ENCODE peak calls at places on chromosomes 3 and 15, in six cellular contexts. W, H, Z, K, F and Q are unnamed samples. For H3K36me3, the result is how much of the 10 kb centered on the place peaks cover.

GRCh38 chr3:43291546-43291945 is 5.2 kb downstream of the SNRK start:
- DNase-seq in Z (no peak), F (no peak), K (no peak), H (no peak), W (no peak), Q (no peak)

GRCh38 chr15:74535388-74536084 is 5.5 kb upstream of the ARID3B start:
- DNase-seq in F (no peak), H (no peak), Z (no peak), K (no peak), W (no peak), Q (no peak)

GRCh38 chr15:62503451-62503850 is 338.4 kb upstream of the C2CD4B start:
- DNase-seq in K (peak), F (no peak), W (no peak), H (no peak), Z (no peak), Q (peak)

GRCh38 chr3:187328691-187329090 is 37.2 kb upstream of the MASP1 start:
- DNase-seq in Z (no peak), K (no peak), W (no peak), F (no peak), H (no peak), Q (no peak)

GRCh38 chr3:127677541-127678314 is 5.0 kb downstream of the ABTB1 start:
- DNase-seq in F (no peak), H (no peak), W (no peak), K (no peak), Z (no peak), Q (no peak)

GRCh38 chr3:43161684-43162512 is 56.0 kb upstream of the POMGNT2 start:
- DNase-seq in K (peak), W (peak), F (peak), H (no peak), Z (no peak), Q (peak)

GRCh38 chr15:85598203-85598602 is 196.5 kb downstream of the KLHL25 start:
- DNase-seq in Z (no peak), H (no peak), K (no peak), W (no peak), F (no peak), Q (no peak)

GRCh38 chr3:52053307-52054304 is 2.8 kb downstream of the DUSP7 start:
- DNase-seq in K (no peak), H (no peak), W (no peak), F (no peak), Z (no peak), Q (no peak)

GRCh38 chr3:45626096-45626887 is 31.7 kb downstream of the LIMD1 start:
- DNase-seq in W (no peak), F (no peak), K (no peak), H (no peak), Z (no peak), Q (no peak)

GRCh38 chr3:85572426-85572825 is 613.6 kb downstream of the CADM2 start:
- DNase-seq in W (no peak), H (no peak), F (no peak), K (peak), Z (no peak), Q (no peak)

GRCh38 chr3:156787926-156788663 is 38.1 kb upstream of the LEKR1 start:
- DNase-seq in K (peak), W (peak), Z (peak), H (no peak), F (no peak), Q (peak)

GRCh38 chr15:100291106-100291505 is 50.7 kb downstream of the ADAMTS17 start:
- DNase-seq in F (no peak), K (no peak), Z (no peak), H (no peak), W (no peak), Q (no peak)

GRCh38 chr15:74380361-74381189 is 13.1 kb upstream of the CYP11A1 start:
- DNase-seq in H (no peak), Z (no peak), K (no peak), F (peak), W (no peak), Q (no peak)

GRCh38 chr15:73153447-73153846 is 101.2 kb downstream of the NEO1 start:
- DNase-seq in F (no peak), K (no peak), Z (no peak), H (no peak), W (no peak), Q (no peak)

GRCh38 chr15:61228025-61228901 is 839 bp downstream of the RORA start:
- DNase-seq in H (peak), K (no peak), F (peak), W (no peak), Z (no peak), Q (peak)

GRCh38 chr3:134638385-134639020 is 12.3 kb downstream of the KY start:
- DNase-seq in W (no peak), K (no peak), H (no peak), Z (no peak), F (no peak), Q (no peak)

GRCh38 chr15:64951777-64952418 is 37.8 kb downstream of the SPG21 start:
- DNase-seq in K (no peak), F (no peak), W (no peak), H (no peak), Z (no peak), Q (no peak)

GRCh38 chr15:38454687-38455071 is 752 bp downstream of the FAM98B start:
- DNase-seq in H (no peak), Z (no peak), W (no peak), F (no peak), K (no peak), Q (peak)

GRCh38 chr15:61133361-61133760 is 95.7 kb downstream of the RORA start:
- DNase-seq in F (no peak), Z (no peak), H (no peak), K (no peak), W (no peak), Q (no peak)

GRCh38 chr15:76185716-76186115 is 125.6 kb downstream of the ETFA start:
- DNase-seq in K (peak), H (no peak), F (peak), W (peak), Z (peak), Q (peak)

GRCh38 chr15:50257924-50258323 is 7.6 kb downstream of the HDC start:
- DNase-seq in W (no peak), Z (no peak), K (peak), F (no peak), H (no peak), Q (no peak)

GRCh38 chr15:49045691-49046112 is 544 bp downstream of the SECISBP2L start:
- DNase-seq in F (peak), W (no peak), K (peak), Z (no peak), H (no peak), Q (peak)

GRCh38 chr3:56398659-56399058 is 69.6 kb downstream of the ERC2 start:
- DNase-seq in H (no peak), K (no peak), Z (no peak), W (no peak), F (no peak), Q (no peak)

GRCh38 chr3:132352556-132353143 is 35.4 kb downstream of the ACP3 start:
- DNase-seq in K (peak), H (no peak), F (peak), W (peak), Z (peak), Q (peak)

GRCh38 chr3:30059240-30059639 is 547.2 kb upstream of the TGFBR2 start:
- DNase-seq in W (no peak), H (no peak), F (peak), Z (no peak), K (no peak), Q (no peak)

GRCh38 chr3:190721330-190721729 is 141.2 kb downstream of the GMNC start:
- DNase-seq in H (no peak), W (no peak), F (no peak), K (no peak), Z (no peak), Q (no peak)

GRCh38 chr3:124033360-124034015 is 41.6 kb upstream of the ROPN1 start:
- DNase-seq in W (no peak), H (peak), K (no peak), F (peak), Z (no peak), Q (peak)

GRCh38 chr3:15812183-15812582 is 14.4 kb upstream of the ANKRD28 start:
- DNase-seq in K (no peak), H (no peak), W (no peak), F (peak), Z (no peak), Q (peak)

GRCh38 chr15:101404245-101404644 is 85.3 kb downstream of the PCSK6 start:
- DNase-seq in Z (no peak), K (no peak), H (no peak), W (no peak), F (no peak), Q (no peak)

GRCh38 chr3:113268306-113268705 is 56.9 kb downstream of the BOC start:
- DNase-seq in F (no peak), W (no peak), H (no peak), K (no peak), Z (no peak), Q (no peak)

GRCh38 chr3:161414907-161415306 is 43.6 kb upstream of the SPTSSB start:
- DNase-seq in F (no peak), Z (no peak), K (no peak), W (no peak), H (no peak), Q (no peak)

GRCh38 chr3:185503467-185503975 is 4.7 kb upstream of the TMEM41A start:
- DNase-seq in W (no peak), Z (no peak), H (no peak), F (no peak), K (no peak), Q (peak)

GRCh38 chr3:24683511-24684384 is 189.1 kb upstream of the THRB start:
- DNase-seq in W (no peak), K (peak), F (peak), Z (peak), H (no peak), Q (peak)

GRCh38 chr3:131535596-131535995 is 32.8 kb upstream of the MRPL3 start:
- DNase-seq in K (no peak), H (no peak), W (peak), F (peak), Z (no peak), Q (no peak)

GRCh38 chr15:45414215-45414885 is 36.0 kb upstream of the GATM start:
- DNase-seq in Z (no peak), K (no peak), F (no peak), W (no peak), H (no peak), Q (no peak)

GRCh38 chr3:32392530-32393302 is 1.1 kb downstream of the CMTM7 start:
- DNase-seq in F (peak), K (peak), H (peak), Z (no peak), W (no peak), Q (peak)

GRCh38 chr15:70196314-70197291 is 98.9 kb upstream of the TLE3 start:
- DNase-seq in K (peak), H (no peak), F (peak), Z (no peak), W (peak), Q (peak)

GRCh38 chr3:141104151-141104741 is 53.1 kb downstream of the SPSB4 start:
- DNase-seq in H (no peak), F (no peak), K (no peak), Z (no peak), W (no peak), Q (peak)

DNA sequence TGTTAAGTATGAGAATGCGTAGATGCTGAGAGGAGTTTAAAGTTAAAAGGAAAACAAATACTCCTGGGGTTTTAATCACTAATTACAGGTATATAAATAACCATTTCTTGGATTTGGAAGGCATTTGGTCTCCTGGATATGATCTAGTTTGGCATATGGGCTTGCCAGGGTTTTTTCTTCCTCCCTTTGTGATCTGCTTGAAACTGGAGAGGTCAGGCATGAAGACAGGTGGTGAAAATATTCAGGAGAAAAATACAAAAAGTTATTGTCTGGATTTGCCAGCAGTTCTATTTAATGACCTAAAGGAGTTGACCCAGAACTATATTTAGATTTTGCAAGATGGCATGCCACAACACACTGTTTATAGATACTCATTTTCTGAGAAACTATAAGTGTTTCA is 136.3 kb downstream of the DIPK2A start:
- DNase-seq in K (no peak), H (no peak), W (no peak), F (no peak), Z (no peak), Q (no peak)
- H3K36me3 ChIP-seq in K (under half), H (under half), W (under half), F (under half), Z (under half), Q (under half)

DNA sequence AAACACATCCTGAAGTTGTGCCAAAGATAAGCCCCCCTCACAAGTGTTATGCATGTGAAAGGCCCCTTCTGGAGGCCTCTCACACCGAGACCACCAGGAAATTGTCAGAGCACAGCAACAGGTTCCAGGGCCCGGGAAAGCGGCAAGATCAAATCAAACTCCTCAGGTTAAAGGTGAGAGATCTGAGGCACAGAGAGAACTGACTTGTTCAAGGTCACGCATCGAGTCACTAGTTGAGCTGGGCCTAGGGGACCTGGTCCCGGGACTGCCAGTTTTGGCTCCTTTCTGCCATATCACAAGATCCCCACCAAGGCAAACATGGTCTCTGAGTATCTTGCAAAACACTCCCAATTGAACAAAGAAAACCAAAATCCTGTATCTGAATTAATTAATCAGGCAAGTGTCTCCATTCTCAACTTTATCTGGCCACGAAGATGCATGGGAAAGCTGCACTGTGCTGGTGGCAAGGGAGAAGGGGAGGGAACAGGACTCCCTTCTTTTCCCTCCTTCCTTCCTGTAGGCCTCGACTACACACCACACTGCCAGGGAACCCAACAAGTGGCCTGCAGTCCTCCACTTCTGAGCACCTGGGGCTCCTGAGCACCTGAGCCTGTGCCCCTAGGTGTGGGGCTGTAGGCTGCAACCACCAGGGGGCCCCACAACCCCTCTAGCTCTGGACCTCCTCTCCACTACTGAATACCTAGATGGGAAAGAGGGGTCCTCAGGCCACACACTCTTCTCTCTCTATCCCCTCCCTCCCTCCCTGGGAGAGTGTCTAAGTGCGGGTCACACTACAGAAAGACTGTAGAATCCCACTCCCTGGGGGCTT is 37.3 kb downstream of the ANP32A start:
- DNase-seq in Z (peak), F (peak), W (no peak), H (peak), K (no peak), Q (peak)
- H3K36me3 ChIP-seq in Z (under half), F (under half), W (under half), H (under half), K (under half), Q (under half)

DNA sequence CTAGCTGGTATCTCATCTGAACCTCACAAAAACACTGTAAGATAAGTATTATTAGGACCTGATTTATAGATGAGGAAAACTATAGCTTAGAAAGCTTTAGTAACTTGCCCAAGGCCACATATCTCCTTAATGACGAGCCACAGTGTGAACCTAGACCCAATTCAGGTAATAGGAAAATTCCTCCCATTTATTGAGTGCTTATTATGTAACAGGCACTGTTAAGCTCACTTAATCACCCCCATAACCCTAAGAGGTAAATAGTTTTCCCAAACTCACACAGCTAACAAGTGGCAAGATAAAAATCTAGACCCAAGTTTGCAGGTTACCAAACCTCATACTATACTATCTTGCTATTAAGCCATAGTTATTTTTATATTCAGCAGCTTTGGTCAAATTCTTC is 7.9 kb downstream of the WDR5B start:
- DNase-seq in K (no peak), H (no peak), F (no peak), Z (no peak), W (no peak), Q (no peak)
- H3K36me3 ChIP-seq in K (under half), H (under half), F (under half), Z (under half), W (under half), Q (under half)

DNA sequence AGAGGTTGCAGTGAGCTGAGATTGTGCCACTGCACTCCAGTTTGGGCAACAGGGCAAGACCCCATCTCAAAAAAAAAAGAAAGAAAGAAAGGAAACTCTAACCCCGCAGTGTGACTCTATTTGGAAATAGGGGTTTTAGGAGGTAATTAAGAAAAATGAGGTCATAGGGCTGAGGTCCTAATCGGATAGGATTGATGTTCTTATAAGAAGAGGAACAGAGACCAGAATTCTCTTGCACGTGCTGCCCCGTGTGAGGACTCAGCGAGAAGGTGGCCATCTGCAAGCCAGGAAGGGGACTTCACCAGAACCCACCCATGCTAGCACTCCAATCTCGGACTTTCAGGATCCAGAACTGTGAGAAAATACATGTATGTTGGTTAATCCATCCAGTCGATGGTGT is 25.8 kb downstream of the KLHL6 start:
- DNase-seq in F (no peak), K (no peak), H (no peak), Z (no peak), W (no peak), Q (no peak)
- H3K36me3 ChIP-seq in F (under half), K (under half), H (under half), Z (under half), W (under half), Q (under half)

DNA sequence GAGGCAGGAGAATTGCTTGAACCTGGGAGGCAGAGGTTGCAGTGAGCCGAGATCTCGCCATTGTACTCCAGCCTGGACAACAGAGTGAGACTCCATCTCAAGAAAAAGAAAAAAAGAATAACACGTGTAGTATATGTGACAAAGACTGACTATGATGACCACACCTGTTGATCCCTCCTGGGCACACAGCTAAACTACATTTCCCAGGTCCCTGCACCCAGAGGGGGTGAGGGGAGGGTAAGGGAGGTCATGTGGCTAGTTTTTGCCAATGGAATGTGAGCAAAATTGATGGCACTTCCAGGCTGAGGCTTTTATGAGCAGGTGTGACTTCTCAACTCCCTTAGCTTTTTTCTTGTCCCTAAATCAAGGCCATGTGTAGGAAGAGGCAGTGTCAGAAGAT is 58.2 kb downstream of the KLHL6 start:
- DNase-seq in H (no peak), Z (no peak), F (peak), W (no peak), K (no peak), Q (no peak)
- H3K36me3 ChIP-seq in H (under half), Z (under half), F (under half), W (under half), K (under half), Q (under half)

DNA sequence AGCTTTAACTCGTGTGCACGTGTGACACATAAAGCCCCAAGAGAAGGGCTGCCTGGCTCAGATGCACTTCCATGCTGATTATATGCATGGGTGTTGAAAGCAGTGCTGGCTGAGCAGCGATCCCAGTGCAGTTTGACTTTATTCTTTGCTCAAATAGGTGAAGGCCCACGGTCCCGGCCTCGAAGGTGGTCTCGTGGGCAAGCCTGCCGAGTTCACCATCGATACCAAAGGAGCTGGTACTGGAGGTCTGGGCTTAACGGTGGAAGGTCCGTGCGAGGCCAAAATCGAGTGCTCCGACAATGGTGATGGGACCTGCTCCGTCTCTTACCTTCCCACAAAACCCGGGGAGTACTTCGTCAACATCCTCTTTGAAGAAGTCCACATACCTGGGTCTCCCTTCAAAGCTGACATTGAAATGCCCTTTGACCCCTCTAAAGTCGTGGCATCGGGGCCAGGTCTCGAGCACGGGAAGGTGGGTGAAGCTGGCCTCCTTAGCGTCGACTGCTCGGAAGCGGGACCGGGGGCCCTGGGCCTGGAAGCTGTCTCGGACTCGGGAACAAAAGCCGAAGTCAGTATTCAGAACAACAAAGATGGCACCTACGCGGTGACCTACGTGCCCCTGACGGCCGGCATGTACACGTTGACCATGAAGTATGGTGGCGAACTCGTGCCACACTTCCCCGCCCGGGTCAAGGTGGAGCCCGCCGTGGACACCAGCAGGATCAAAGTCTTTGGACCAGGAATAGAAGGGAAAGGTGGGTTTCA is 87.7 kb downstream of the DNASE1L3 start:
- DNase-seq in W (no peak), K (no peak), F (no peak), Z (no peak), H (no peak), Q (no peak)
- H3K36me3 ChIP-seq in W (under half), K (half or more), F (half or more), Z (under half), H (half or more), Q (under half)

GRCh38 chr15:90952901-90953677 is 1.6 kb upstream of the RCCD1 start:
- DNase-seq in F (no peak), K (no peak), H (no peak), W (no peak), Z (no peak), Q (no peak)
- H3K36me3 ChIP-seq in F (under half), K (half or more), H (under half), W (under half), Z (under half), Q (under half)